ENCODE peak calls at places on chromosomes 13 and 19, in six cellular contexts. Q is uterus; Z is adrenal gland; B is osteoblast; V is suprapubic skin; I is CD8-positive, alpha-beta T cell. Y is an unnamed sample. For H3K27me3 and H3K36me3, the result is how much of the 10 kb centered on the place peaks cover.

GRCh38 chr19:48530044-48530720 is 18.5 kb upstream of the LMTK3 start:
- DNase-seq in Q (no peak), Z (no peak), B (peak), V (no peak), I (no peak), Y (no peak)

GRCh38 chr19:21604351-21604926 is 99.0 kb downstream of the ZNF429 start:
- DNase-seq in Q (no peak), Z (peak), B (peak), V (no peak), I (no peak), Y (peak)

GRCh38 chr19:31307270-31307669 is 42.0 kb downstream of the TSHZ3 start:
- DNase-seq in Q (no peak), Z (no peak), B (no peak), V (no peak), I (no peak), Y (no peak)

GRCh38 chr19:5950744-5951143 is 27.2 kb downstream of the RANBP3 start:
- DNase-seq in Q (no peak), Z (no peak), B (no peak), V (no peak), I (no peak), Y (no peak)

GRCh38 chr13:76803831-76804230 is 82.4 kb downstream of the KCTD12 start:
- DNase-seq in Q (no peak), Z (no peak), B (no peak), V (no peak), I (no peak), Y (no peak)

GRCh38 chr19:16265890-16266585 is 58.6 kb upstream of the KLF2 start:
- DNase-seq in Q (no peak), Z (no peak), B (no peak), V (no peak), I (no peak), Y (no peak)

GRCh38 chr19:15196683-15197005 is 4.2 kb downstream of the NOTCH3 start:
- DNase-seq in Q (no peak), Z (no peak), B (no peak), V (no peak), I (no peak), Y (peak)

GRCh38 chr19:35216833-35217707 is 11.5 kb downstream of the FAM187B start:
- DNase-seq in Q (no peak), Z (peak), B (no peak), V (no peak), I (peak), Y (peak)

GRCh38 chr19:4877753-4878490 is 10.5 kb upstream of the PLIN3 start:
- DNase-seq in Q (no peak), Z (no peak), B (peak), V (no peak), I (no peak), Y (peak)

GRCh38 chr19:35478794-35479193 is 11.5 kb downstream of the KRTDAP start:
- DNase-seq in Q (no peak), Z (no peak), B (no peak), V (no peak), I (no peak), Y (no peak)

GRCh38 chr13:114162533-114162922 is 16.5 kb upstream of the CFAP97D2 start:
- DNase-seq in Q (no peak), Z (no peak), B (peak), V (no peak), I (no peak), Y (peak)
- H3K27me3 ChIP-seq in Q (under half), Z (under half), B (under half), V (under half), I (under half), Y (under half)

GRCh38 chr13:33015791-33016323 is 366 bp upstream of the KL start:
- DNase-seq in Q (peak), Z (peak), B (no peak), V (peak), I (no peak), Y (peak)
- H3K4me3 ChIP-seq in Q (peak), Z (no peak), B (no peak), V (peak), I (peak), Y (peak)

DNA sequence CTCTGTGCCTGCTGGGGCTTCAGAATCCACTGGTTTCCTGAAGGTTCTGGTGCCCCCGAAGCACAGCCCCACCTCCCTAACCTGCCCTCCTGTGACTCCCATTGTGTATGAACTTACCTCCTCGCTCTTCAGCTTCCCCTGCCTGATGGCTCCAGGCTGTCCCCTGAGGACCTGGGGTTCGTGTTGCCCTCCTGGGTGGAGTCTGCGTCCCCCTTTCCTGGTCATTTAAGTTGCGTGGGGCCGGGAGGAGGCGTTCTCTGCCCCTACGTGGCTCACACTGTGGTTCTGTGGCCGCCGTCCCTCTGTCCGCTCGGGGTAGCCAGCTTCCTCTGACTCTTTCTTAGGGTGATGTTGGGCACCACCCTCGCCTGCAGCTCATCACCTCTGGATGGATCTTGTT is 13.9 kb downstream of the TFDP1 start:
- DNase-seq in Q (no peak), Z (no peak), B (peak), V (peak), I (no peak), Y (no peak)
- H3K36me3 ChIP-seq in Q (under half), Z (under half), B (under half), V (under half), I (under half), Y (under half)

DNA sequence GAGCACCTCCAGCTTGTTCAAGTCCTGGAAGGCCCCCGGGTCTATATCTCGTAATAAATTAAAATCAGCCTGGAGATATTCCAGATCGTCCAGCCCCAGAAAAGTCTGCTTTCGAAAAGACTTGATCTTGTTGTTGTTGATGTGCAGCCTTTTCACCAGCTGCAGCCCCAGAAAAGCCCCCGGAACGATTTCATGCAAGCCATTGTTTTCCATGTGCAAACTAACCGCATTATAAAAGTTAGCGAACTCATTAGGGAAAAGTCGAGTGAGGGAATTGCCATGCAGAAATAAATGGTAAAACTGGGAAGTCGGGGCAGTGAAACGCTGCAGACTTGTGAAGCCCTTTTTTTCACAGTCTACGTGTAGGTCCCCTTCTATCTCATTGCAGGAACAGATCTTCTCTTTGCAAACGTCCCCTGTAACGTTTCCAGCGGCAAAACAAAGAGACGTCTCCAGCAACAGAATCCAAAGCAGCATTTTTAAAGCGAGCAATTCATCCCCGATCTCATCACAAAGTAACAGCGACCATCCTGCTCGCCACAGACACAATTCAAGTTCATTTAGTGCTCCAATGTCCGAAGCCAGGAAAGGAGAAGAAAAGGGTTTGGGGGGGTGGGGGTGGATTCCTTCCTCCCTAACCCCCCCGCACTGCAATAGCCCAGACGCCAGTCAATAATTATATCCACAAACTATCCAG is 1.1 kb downstream of the SLITRK1 start:
- DNase-seq in Q (no peak), Z (no peak), B (peak), V (no peak), I (no peak), Y (no peak)
- H3K27me3 ChIP-seq in Q (under half), Z (under half), B (under half), V (half or more), I (under half), Y (half or more)

GRCh38 chr19:40411958-40412499 is 1.1 kb downstream of the PRX start:
- DNase-seq in Q (no peak), Z (no peak), B (peak), V (no peak), I (no peak), Y (peak)
- H3K4me3 ChIP-seq in Q (no peak), Z (no peak), B (no peak), V (no peak), I (no peak), Y (no peak)

GRCh38 chr13:30915691-30916541 is 9.8 kb downstream of the MEDAG start:
- DNase-seq in Q (no peak), Z (no peak), B (no peak), V (no peak), I (no peak), Y (no peak)

GRCh38 chr13:30920162-30920561 is 12.3 kb upstream of the TEX26 start:
- DNase-seq in Q (no peak), Z (no peak), B (no peak), V (no peak), I (no peak), Y (no peak)

GRCh38 chr13:30923423-30923822 is 9.0 kb upstream of the TEX26 start:
- DNase-seq in Q (no peak), Z (no peak), B (no peak), V (no peak), I (no peak), Y (no peak)

GRCh38 chr13:30916991-30917390 is 10.9 kb downstream of the MEDAG start:
- DNase-seq in Q (no peak), Z (no peak), B (no peak), V (no peak), I (no peak), Y (no peak)

GRCh38 chr13:30918662-30919405 is 12.8 kb downstream of the MEDAG start:
- DNase-seq in Q (no peak), Z (no peak), B (no peak), V (no peak), I (no peak), Y (no peak)
- H3K36me3 ChIP-seq in Q (under half), Z (under half), B (under half), V (under half), I (under half), Y (under half)

DNA sequence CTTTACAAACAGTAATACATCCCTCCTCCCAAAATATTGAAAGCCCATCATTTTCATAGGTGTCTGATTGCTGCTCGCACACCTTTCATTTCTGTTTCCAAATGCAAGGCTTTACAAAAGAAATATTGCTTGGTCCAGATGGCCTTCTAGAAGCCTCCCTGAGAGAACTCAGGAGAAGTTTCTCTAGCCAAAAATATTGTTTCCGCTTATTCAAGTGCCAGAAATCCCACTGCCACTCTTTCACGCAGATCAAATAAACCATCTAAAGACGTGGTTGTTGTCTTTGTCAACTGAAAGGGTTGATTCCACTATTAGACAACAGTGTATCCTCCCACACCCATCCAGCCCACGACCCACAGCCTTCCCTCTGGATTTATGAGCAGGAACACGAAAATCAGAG is 96.2 kb downstream of the ZIC5 start:
- DNase-seq in Q (no peak), Z (no peak), B (no peak), V (no peak), I (no peak), Y (no peak)
- H3K27me3 ChIP-seq in Q (under half), Z (under half), B (under half), V (under half), I (under half), Y (under half)

Y was measured in H7.